ENCODE peak calls at places on chromosomes 11 and 22, in ten cellular contexts. L is BJ; Z is mucosa of descending colon; A is CD4-positive, CD25-positive, alpha-beta regulatory T cell; P is PC-9; B is Jurkat, Clone E6-1; T is astrocyte; I is GM23248; H is stomach; Q is fibroblast of pulmonary artery. N is an unnamed sample.

GRCh38 chr11:65917434-65918210 is 1.2 kb downstream of the C11orf68 start:
- DNase-seq in L (no peak), Q (no peak), Z (no peak), T (no peak), A (no peak), H (no peak), B (no peak), I (peak), P (no peak), N (no peak)

GRCh38 chr11:129190087-129190486 is 2.0 kb downstream of the ARHGAP32 start:
- DNase-seq in P (peak), Q (no peak), I (peak), L (no peak), B (no peak), T (no peak), A (no peak), Z (peak), H (peak), N (no peak)

GRCh38 chr22:35648066-35649025 is at the start of gene APOL6:
- DNase-seq in T (peak), P (peak), H (peak), Q (peak), B (peak), I (peak), A (peak), Z (peak), L (no peak), N (peak)

GRCh38 chr11:130156108-130157022 is 3.2 kb upstream of the ST14 start:
- DNase-seq in B (no peak), A (no peak), I (peak), T (no peak), Q (peak), H (no peak), P (peak), Z (no peak), L (no peak), N (no peak)

GRCh38 chr11:121929581-121929980 is 186.4 kb downstream of the BLID start:
- DNase-seq in L (no peak), H (no peak), Z (no peak), T (peak), Q (peak), B (no peak), P (no peak), I (peak), A (no peak), N (peak)

GRCh38 chr22:49258107-49259010 is 569.3 kb downstream of the BRD1 start:
- DNase-seq in I (no peak), B (no peak), P (no peak), L (no peak), T (no peak), H (peak), Q (no peak), A (no peak), Z (no peak), N (no peak)

GRCh38 chr11:69285091-69285490 is 8.9 kb upstream of the MYEOV start:
- DNase-seq in T (no peak), A (no peak), H (no peak), L (no peak), Q (no peak), Z (no peak), B (no peak), P (no peak), I (no peak), N (no peak)

GRCh38 chr11:18540207-18541009 is 13.7 kb upstream of the TSG101 start:
- DNase-seq in B (peak), Q (peak), T (no peak), P (peak), H (no peak), L (no peak), I (peak), A (no peak), Z (no peak), N (no peak)

GRCh38 chr11:127674754-127675153 is 674.2 kb upstream of the KIRREL3 start:
- DNase-seq in Z (no peak), L (no peak), I (no peak), H (no peak), P (no peak), A (no peak), B (no peak), Q (no peak), T (no peak), N (no peak)

GRCh38 chr22:35586771-35587170 is 30.4 kb downstream of the MB start:
- DNase-seq in A (no peak), T (no peak), Q (no peak), H (no peak), B (no peak), L (no peak), I (no peak), P (no peak), Z (no peak), N (no peak)

GRCh38 chr11:69040581-69041260 is 8.0 kb upstream of the TPCN2 start:
- DNase-seq in Q (peak), A (no peak), I (peak), Z (no peak), H (no peak), T (peak), P (no peak), B (no peak), L (peak), N (peak)

GRCh38 chr11:71153005-71153395 is 99.4 kb downstream of the SHANK2 start:
- DNase-seq in L (no peak), Z (peak), P (peak), I (peak), Q (no peak), H (no peak), A (no peak), B (no peak), T (no peak), N (no peak)

GRCh38 chr11:46512261-46512881 is 81.5 kb downstream of the AMBRA1 start:
- DNase-seq in Z (no peak), I (no peak), L (no peak), A (no peak), B (no peak), P (no peak), T (no peak), Q (no peak), H (no peak), N (no peak)

GRCh38 chr11:106668147-106668546 is 350.1 kb downstream of the GUCY1A2 start:
- DNase-seq in L (peak), Z (no peak), Q (peak), B (no peak), A (no peak), I (no peak), T (peak), H (no peak), P (no peak), N (no peak)

GRCh38 chr22:49247194-49247924 is 580.3 kb downstream of the BRD1 start:
- DNase-seq in T (no peak), I (no peak), P (no peak), Q (no peak), B (no peak), Z (no peak), L (no peak), H (no peak), A (no peak), N (no peak)

GRCh38 chr22:47041201-47042115 is 279.0 kb downstream of the TBC1D22A start:
- DNase-seq in P (no peak), I (no peak), T (no peak), Z (no peak), A (no peak), B (no peak), L (no peak), Q (no peak), H (no peak), N (no peak)

GRCh38 chr11:110584150-110584549 is 128.1 kb downstream of the ARHGAP20 start:
- DNase-seq in H (no peak), P (no peak), T (no peak), Z (no peak), Q (no peak), B (no peak), A (no peak), I (no peak), L (no peak), N (no peak)

GRCh38 chr11:132099692-132100091 is 729.3 kb downstream of the NTM start:
- DNase-seq in B (peak), I (peak), T (no peak), A (no peak), H (no peak), Q (no peak), P (no peak), Z (peak), L (no peak), N (no peak)

GRCh38 chr22:46076651-46077339 is 73.5 kb upstream of the PPARA start:
- DNase-seq in A (no peak), Q (peak), Z (no peak), P (peak), I (peak), H (peak), B (no peak), T (peak), L (no peak), N (no peak)

GRCh38 chr22:39309881-39310714 is 9.3 kb downstream of the RPL3 start:
- DNase-seq in L (no peak), T (no peak), I (peak), P (peak), A (no peak), B (no peak), H (no peak), Z (no peak), Q (peak), N (no peak)

GRCh38 chr11:19087658-19088057 is 27.1 kb upstream of the MRGPRX2 start:
- DNase-seq in H (no peak), I (peak), L (peak), P (peak), T (peak), B (no peak), Q (peak), Z (no peak), A (no peak), N (peak)

GRCh38 chr11:88402784-88403183 is 65.2 kb upstream of the CTSC start:
- DNase-seq in P (no peak), L (no peak), A (no peak), Z (no peak), I (peak), B (no peak), T (peak), Q (peak), H (no peak), N (no peak)

GRCh38 chr22:28544431-28544868 is 135.2 kb downstream of the TTC28 start:
- DNase-seq in Z (no peak), I (no peak), T (no peak), L (no peak), H (no peak), Q (no peak), A (no peak), B (no peak), P (peak), N (no peak)

GRCh38 chr22:27224485-27225364 is 567.3 kb downstream of the MIAT start:
- DNase-seq in A (no peak), B (no peak), L (no peak), H (no peak), Q (peak), T (peak), Z (no peak), I (peak), P (no peak), N (peak)

GRCh38 chr11:88101881-88102594 is 73.2 kb downstream of the RAB38 start:
- DNase-seq in A (no peak), P (no peak), I (no peak), Q (no peak), L (no peak), B (no peak), H (no peak), Z (no peak), T (no peak), N (no peak)

GRCh38 chr11:117313103-117313502 is 3.0 kb downstream of the BACE1 start:
- DNase-seq in Z (no peak), T (no peak), I (no peak), P (peak), A (no peak), B (no peak), Q (no peak), L (no peak), H (no peak), N (no peak)

GRCh38 chr11:33040127-33040861 is 922 bp downstream of the TCP11L1 start:
- DNase-seq in T (peak), Q (no peak), H (no peak), P (no peak), L (no peak), B (peak), I (peak), A (peak), Z (no peak), N (no peak)

GRCh38 chr11:2781413-2782274 is 81.8 kb upstream of the KCNQ1OT1 start:
- DNase-seq in Z (peak), H (peak), A (no peak), I (no peak), T (no peak), P (no peak), B (no peak), L (no peak), Q (no peak), N (no peak)

GRCh38 chr22:50184004-50184461 is 1.7 kb upstream of the TRABD start:
- DNase-seq in B (no peak), Q (peak), T (peak), L (no peak), H (peak), P (peak), Z (peak), I (peak), A (no peak), N (no peak)

GRCh38 chr22:27989758-27990450 is 70.8 kb upstream of the PITPNB start:
- DNase-seq in A (no peak), Z (no peak), T (no peak), P (no peak), I (no peak), H (peak), B (no peak), L (no peak), Q (no peak), N (no peak)

GRCh38 chr22:24706732-24707476 is 67.6 kb downstream of the PIWIL3 start:
- DNase-seq in Q (no peak), T (no peak), H (no peak), L (no peak), B (no peak), Z (no peak), A (no peak), P (no peak), I (no peak), N (no peak)

GRCh38 chr11:31825453-31826391 is 14.6 kb upstream of the PAX6 start:
- DNase-seq in H (no peak), T (no peak), L (no peak), B (no peak), A (no peak), I (no peak), Q (no peak), P (no peak), Z (no peak), N (no peak)

GRCh38 chr11:105211806-105212531 is 72.4 kb upstream of the CARD18 start:
- DNase-seq in P (no peak), Z (no peak), B (no peak), I (no peak), T (peak), Q (peak), L (no peak), H (no peak), A (no peak), N (no peak)

DNA sequence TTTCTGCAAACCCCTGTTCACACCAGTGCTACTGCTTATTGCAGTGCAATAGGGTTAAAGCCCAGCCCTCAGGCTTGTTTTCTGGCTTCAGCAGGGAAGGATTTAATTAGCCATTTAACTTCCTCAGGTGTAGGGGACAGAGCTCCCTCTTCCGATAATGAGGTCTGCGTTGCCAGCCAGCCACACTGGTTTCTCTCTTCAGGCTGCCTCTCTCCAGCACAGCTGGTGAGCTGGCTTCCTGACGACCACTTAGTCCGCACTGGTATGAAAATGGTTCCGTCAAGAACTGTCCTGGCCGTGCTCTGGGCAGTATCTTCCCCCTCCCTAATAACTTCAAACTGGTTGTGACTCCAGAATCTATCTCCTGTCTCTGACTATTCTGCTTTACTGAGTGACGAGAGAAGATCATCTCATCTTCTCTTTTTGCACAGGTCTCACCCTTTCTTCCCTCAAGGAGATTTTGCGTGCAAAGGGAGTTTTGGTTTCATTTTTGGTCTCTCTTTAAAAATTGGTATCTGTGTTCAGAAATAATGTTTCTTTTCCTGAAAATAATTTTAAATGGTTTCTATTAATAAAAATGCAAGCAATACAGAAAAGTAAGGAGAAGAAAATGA is 49.2 kb downstream of the CNTN5 start:
- DNase-seq in H (no peak), Z (no peak), L (no peak), B (no peak), P (no peak), T (no peak), I (no peak), A (no peak), Q (peak), N (peak)
- H3K4me3 ChIP-seq in H (peak), Z (no peak), L (no peak), B (no peak), P (no peak), T (peak), I (peak), A (no peak), Q (peak), N (peak)

GRCh38 chr11:119116235-119116594 is 5.2 kb upstream of the HINFP start:
- DNase-seq in Z (no peak), T (no peak), L (no peak), I (no peak), Q (no peak), H (no peak), A (no peak), B (no peak), P (no peak), N (no peak)

GRCh38 chr11:119117004-119117706 is 4.2 kb upstream of the HINFP start:
- DNase-seq in Z (no peak), Q (no peak), L (no peak), T (no peak), P (no peak), I (no peak), B (no peak), H (no peak), A (no peak), N (no peak)

GRCh38 chr11:119115484-119116234 is 5.7 kb upstream of the HINFP start:
- DNase-seq in A (no peak), H (no peak), I (no peak), L (no peak), Q (no peak), T (no peak), Z (peak), P (no peak), B (peak), N (no peak)

GRCh38 chr11:119118227-119118626 is 3.2 kb upstream of the HINFP start:
- DNase-seq in A (no peak), T (no peak), I (no peak), H (no peak), P (no peak), B (no peak), Z (no peak), Q (no peak), L (no peak), N (no peak)

DNA sequence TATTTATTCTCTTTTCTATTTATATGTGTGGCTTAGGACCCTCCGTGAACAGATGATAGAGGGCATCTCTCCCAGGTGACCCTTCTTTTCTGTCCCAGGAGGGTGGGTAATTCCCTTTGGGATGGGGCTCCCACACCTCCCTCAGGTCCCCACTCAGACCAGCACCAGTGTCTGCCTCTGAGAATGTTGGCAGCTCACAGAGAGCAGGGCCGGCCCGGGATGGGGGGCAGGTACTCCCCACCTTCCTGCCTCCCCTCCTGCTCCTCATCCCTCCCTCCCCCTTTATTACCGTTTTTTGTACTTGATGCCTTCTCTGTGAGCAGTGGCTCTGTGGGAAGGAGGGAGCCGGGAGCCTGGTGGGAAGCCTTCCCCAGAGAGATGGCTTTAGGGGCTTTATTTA is 4.8 kb upstream of the HINFP start:
- DNase-seq in Z (no peak), Q (no peak), P (no peak), T (no peak), I (no peak), H (no peak), L (no peak), B (no peak), A (no peak), N (no peak)
- H3K4me3 ChIP-seq in Z (no peak), Q (no peak), P (no peak), T (no peak), I (no peak), H (no peak), L (no peak), B (no peak), A (no peak), N (no peak)

GRCh38 chr22:42075277-42075676 is 1.2 kb downstream of the PHETA2 start:
- DNase-seq in H (no peak), Z (no peak), L (no peak), P (no peak), Q (no peak), T (no peak), A (no peak), B (no peak), I (no peak), N (no peak)
- H3K4me3 ChIP-seq in H (peak), Z (no peak), L (peak), P (no peak), Q (peak), T (peak), A (peak), B (no peak), I (peak), N (peak)

GRCh38 chr11:12330491-12331231 is 46.7 kb upstream of the PARVA start:
- DNase-seq in B (no peak), I (peak), Q (no peak), L (no peak), H (no peak), P (no peak), Z (no peak), T (peak), A (no peak), N (no peak)

GRCh38 chr11:12329797-12330196 is 47.6 kb upstream of the PARVA start:
- DNase-seq in I (peak), P (no peak), Q (no peak), B (no peak), L (peak), A (no peak), Z (no peak), T (no peak), H (no peak), N (no peak)

GRCh38 chr11:12329169-12329568 is 48.2 kb upstream of the PARVA start:
- DNase-seq in Q (no peak), P (no peak), T (no peak), L (no peak), A (no peak), Z (no peak), I (no peak), H (no peak), B (no peak), N (no peak)

DNA sequence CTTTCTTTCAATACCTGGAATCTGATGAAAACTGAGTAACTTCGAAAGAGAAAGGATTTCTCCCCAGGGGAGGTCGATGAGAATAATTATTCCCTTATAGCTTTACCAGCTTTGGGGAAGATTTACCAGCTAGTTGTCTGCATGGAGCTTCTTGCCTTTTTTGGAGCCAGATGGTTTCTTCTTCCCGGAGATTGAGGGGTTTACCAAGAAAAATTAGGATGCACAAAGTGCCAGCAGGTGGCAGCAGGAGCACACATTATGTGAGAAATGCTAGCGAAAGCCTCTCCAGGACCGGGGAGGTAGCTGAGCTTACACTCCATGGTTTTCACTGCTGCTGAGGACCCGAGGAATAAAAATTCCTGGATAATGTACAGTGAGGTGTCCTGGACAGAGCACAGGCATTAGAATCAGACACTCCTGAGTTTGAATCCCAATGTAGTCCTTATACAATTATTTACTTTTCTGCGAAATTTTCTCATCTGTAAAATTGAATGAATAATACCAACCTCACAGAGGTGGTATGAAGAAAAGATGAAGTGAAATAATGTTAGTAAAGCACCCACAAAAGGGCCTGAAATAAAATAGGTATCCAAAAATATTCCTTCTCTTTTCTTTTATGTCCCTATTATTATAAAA is 46.0 kb upstream of the PARVA start:
- DNase-seq in P (peak), H (peak), A (peak), Q (peak), I (peak), L (peak), Z (peak), T (peak), B (peak), N (peak)
- H3K4me3 ChIP-seq in P (no peak), H (no peak), A (no peak), Q (no peak), I (no peak), L (no peak), Z (no peak), T (no peak), B (no peak), N (no peak)

N was measured in skeletal muscle cell.